ENCODE peak calls at places on chromosomes 4 and X, in eight cellular contexts. L, U, R, Y, A, I, O and X are unnamed samples.

GRCh38 chrX:54248309-54248708 is 65.3 kb upstream of the FAM120C start:
- DNase-seq in L (no peak), U (peak), R (no peak), Y (peak), A (no peak), I (no peak), O (no peak), X (peak)

GRCh38 chr4:43357252-43357974 is 464.9 kb downstream of the GRXCR1 start:
- DNase-seq in L (no peak), U (no peak), R (no peak), Y (no peak), A (no peak), I (no peak), O (no peak), X (no peak)

GRCh38 chr4:143336828-143337599 is at the start of gene GAB1:
- DNase-seq in L (peak), U (peak), R (peak), Y (peak), A (no peak), I (peak), O (peak), X (no peak)

GRCh38 chr4:110508827-110509446 is 33.0 kb downstream of the ENPEP start:
- DNase-seq in L (no peak), U (peak), R (no peak), Y (peak), A (no peak), I (no peak), O (no peak), X (no peak)

GRCh38 chr4:156505341-156505955 is 466.2 kb downstream of the PDGFC start:
- DNase-seq in L (no peak), U (no peak), R (no peak), Y (no peak), A (no peak), I (no peak), O (peak), X (no peak)

GRCh38 chrX:52983526-52983925 is 25.2 kb upstream of the FAM156A start:
- DNase-seq in L (no peak), U (no peak), R (no peak), Y (no peak), A (no peak), I (no peak), O (no peak), X (no peak)

GRCh38 chr4:14111730-14112171 is 484.2 kb upstream of the BOD1L1 start:
- DNase-seq in L (no peak), U (peak), R (no peak), Y (peak), A (peak), I (no peak), O (no peak), X (no peak)

GRCh38 chr4:94508256-94508655 is 56.5 kb downstream of the PDLIM5 start:
- DNase-seq in L (no peak), U (no peak), R (no peak), Y (peak), A (no peak), I (no peak), O (no peak), X (no peak)

GRCh38 chr4:138835833-138836521 is 179.6 kb upstream of the NOCT start:
- DNase-seq in L (no peak), U (peak), R (no peak), Y (peak), A (no peak), I (peak), O (no peak), X (no peak)

GRCh38 chrX:140317462-140317861 is 187.4 kb downstream of the SOX3 start:
- DNase-seq in L (no peak), U (no peak), R (no peak), Y (no peak), A (no peak), I (no peak), O (no peak), X (no peak)

GRCh38 chr4:174538123-174538875 is 16.0 kb upstream of the HPGD start:
- DNase-seq in L (peak), U (peak), R (no peak), Y (no peak), A (no peak), I (no peak), O (no peak), X (no peak)

GRCh38 chr4:185874516-185875230 is 62.7 kb upstream of the SORBS2 start:
- DNase-seq in L (no peak), U (peak), R (no peak), Y (peak), A (no peak), I (no peak), O (no peak), X (no peak)

GRCh38 chr4:139300431-139301142 is 718 bp upstream of the NAA15 start:
- DNase-seq in L (no peak), U (peak), R (peak), Y (peak), A (no peak), I (no peak), O (no peak), X (no peak)

GRCh38 chrX:124726881-124727280 is 380.5 kb downstream of the SH2D1A start:
- DNase-seq in L (no peak), U (no peak), R (no peak), Y (no peak), A (no peak), I (no peak), O (no peak), X (no peak)

GRCh38 chr4:190020790-190021717 is 6.0 kb downstream of the FRG2 start:
- DNase-seq in L (peak), U (peak), R (no peak), Y (peak), A (no peak), I (peak), O (peak), X (no peak)

GRCh38 chrX:9278475-9279270 is 186.2 kb upstream of the TBL1X start:
- DNase-seq in L (no peak), U (no peak), R (no peak), Y (peak), A (no peak), I (no peak), O (no peak), X (no peak)

GRCh38 chrX:114071412-114071811 is 512.5 kb upstream of the HTR2C start:
- DNase-seq in L (no peak), U (no peak), R (no peak), Y (no peak), A (no peak), I (no peak), O (no peak), X (no peak)

GRCh38 chrX:47619486-47620302 is at the start of gene SYN1:
- DNase-seq in L (peak), U (peak), R (peak), Y (peak), A (no peak), I (peak), O (peak), X (no peak)

GRCh38 chr4:159051245-159052071 is 51.4 kb upstream of the RAPGEF2 start:
- DNase-seq in L (no peak), U (no peak), R (no peak), Y (no peak), A (no peak), I (no peak), O (no peak), X (no peak)

GRCh38 chr4:115090483-115091075 is 22.8 kb downstream of the NDST4 start:
- DNase-seq in L (no peak), U (peak), R (no peak), Y (peak), A (no peak), I (no peak), O (no peak), X (no peak)

GRCh38 chrX:140050906-140051305 is 85.6 kb upstream of the CXorf66 start:
- DNase-seq in L (no peak), U (no peak), R (no peak), Y (peak), A (no peak), I (no peak), O (no peak), X (no peak)

GRCh38 chr4:57158221-57158620 is 48.0 kb upstream of the IGFBP7 start:
- DNase-seq in L (no peak), U (no peak), R (no peak), Y (peak), A (no peak), I (no peak), O (no peak), X (no peak)

DNA sequence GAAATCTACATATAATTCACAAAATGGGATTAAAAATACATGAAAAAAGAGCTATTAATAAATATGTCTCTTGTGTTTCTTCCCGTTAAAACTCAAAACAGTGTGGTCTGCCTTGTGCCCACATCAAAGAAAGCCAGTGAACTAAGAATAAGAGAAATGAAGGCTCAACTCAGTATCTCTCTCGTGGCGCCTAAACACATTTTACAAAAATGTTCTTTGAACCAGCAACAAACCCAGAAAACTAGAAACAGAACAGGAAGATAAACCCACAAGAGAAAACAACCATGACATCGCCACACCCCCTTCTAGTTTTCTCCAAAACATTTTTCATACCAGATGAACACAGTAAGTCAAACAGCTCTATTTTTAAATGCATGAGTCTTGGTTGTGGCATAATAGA is 130.1 kb downstream of the DCHS2 start:
- DNase-seq in L (no peak), U (no peak), R (peak), Y (no peak), A (no peak), I (no peak), O (no peak), X (no peak)
- H3K9ac ChIP-seq in L (no peak), U (no peak), R (no peak), Y (no peak), A (no peak), I (no peak), O (no peak), X (no peak)

DNA sequence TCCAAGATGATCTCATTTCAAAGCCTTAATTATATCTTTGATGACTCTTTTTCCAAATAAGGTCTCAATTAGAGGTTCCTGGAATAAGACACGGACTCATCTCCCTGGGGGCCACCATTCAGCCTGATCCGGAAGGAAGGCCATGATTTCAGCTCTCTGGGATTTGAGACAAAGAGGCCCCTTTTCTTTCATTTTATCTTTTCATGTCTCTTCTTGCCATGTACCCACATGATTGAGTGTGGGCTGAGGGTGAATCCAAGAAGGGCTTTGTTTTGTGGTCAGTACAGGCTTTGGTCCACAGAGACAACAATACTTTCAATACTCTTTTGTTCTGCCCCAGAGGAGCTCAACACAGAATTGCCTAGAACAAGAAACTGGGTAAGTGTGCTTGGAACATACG is 261.2 kb downstream of the TRIML1 start:
- DNase-seq in L (no peak), U (peak), R (no peak), Y (no peak), A (no peak), I (no peak), O (no peak), X (no peak)
- H3K9ac ChIP-seq in L (no peak), U (peak), R (no peak), Y (no peak), A (no peak), I (no peak), O (no peak), X (no peak)

DNA sequence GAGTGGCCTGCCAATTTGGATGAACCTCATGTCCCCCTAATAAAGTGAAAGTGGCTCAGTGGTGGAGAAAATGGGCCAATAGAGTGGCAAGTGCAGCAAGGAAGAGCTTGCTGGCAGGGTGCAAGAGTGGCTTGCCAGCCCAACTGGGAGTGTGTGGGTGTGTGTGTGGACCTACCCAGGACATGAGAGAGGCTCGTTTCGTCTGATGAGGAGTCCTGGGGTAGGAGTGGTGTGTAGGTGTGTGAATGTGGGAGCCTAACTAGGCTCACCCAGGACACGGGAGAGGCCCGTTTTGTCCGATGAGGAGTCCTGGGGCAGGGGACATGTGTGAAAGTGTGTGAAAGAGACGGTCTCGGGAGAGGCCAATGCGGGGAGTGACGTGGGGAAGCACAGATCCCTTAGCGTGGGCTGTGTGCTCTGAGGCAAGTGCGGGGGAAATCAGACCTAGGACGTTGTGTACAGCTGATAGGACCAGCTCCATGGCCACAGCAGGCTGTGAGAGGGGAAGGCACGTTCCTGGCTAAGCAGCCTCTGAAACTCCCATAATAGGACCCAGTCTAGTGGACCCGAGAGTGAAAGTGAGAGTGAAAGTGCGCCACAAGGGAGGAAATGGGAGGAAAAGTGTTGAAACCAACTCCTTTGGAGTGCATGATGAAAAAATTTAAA is 5.3 kb downstream of the GAGE10 start:
- DNase-seq in L (no peak), U (peak), R (peak), Y (peak), A (no peak), I (no peak), O (no peak), X (no peak)
- H3K9ac ChIP-seq in L (peak), U (no peak), R (no peak), Y (no peak), A (no peak), I (no peak), O (no peak), X (no peak)

DNA sequence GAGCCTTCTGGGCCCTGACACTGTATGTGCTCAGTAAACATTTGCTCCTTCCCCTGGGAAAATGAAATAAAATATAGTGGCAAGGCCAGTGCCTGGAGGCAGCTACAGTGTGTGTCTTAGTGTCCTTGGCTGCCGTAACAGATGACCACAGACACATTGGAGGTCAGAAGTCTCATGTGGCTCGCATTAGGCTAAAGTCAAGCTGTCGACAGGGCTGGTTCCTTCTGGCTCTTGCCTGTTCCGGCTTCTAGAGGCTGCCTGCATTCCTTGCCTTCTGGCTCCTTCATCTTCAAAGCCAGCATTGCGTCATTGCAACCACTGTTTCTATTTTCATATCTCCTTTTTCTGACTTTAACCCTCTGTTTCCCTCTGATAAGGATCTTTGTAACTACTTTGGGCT is 83.6 kb upstream of the STX18 start:
- DNase-seq in L (no peak), U (no peak), R (no peak), Y (peak), A (no peak), I (no peak), O (no peak), X (no peak)
- H3K9ac ChIP-seq in L (no peak), U (no peak), R (no peak), Y (no peak), A (no peak), I (no peak), O (no peak), X (no peak)

GRCh38 chr4:3706111-3706511 is 60.1 kb upstream of the ADRA2C start:
- DNase-seq in L (no peak), U (no peak), R (no peak), Y (no peak), A (no peak), I (no peak), O (no peak), X (no peak)

GRCh38 chr4:3707423-3708102 is 58.6 kb upstream of the ADRA2C start:
- DNase-seq in L (no peak), U (no peak), R (no peak), Y (no peak), A (no peak), I (peak), O (no peak), X (no peak)

GRCh38 chr4:3705236-3705987 is 60.8 kb upstream of the ADRA2C start:
- DNase-seq in L (no peak), U (no peak), R (no peak), Y (no peak), A (no peak), I (no peak), O (no peak), X (no peak)

GRCh38 chr4:3708103-3708510 is 58.1 kb upstream of the ADRA2C start:
- DNase-seq in L (no peak), U (no peak), R (no peak), Y (no peak), A (no peak), I (peak), O (no peak), X (no peak)

GRCh38 chr4:3706565-3707422 is 59.4 kb upstream of the ADRA2C start:
- DNase-seq in L (no peak), U (no peak), R (no peak), Y (no peak), A (no peak), I (no peak), O (no peak), X (no peak)
- H3K9ac ChIP-seq in L (no peak), U (no peak), R (no peak), Y (no peak), A (no peak), I (no peak), O (peak), X (no peak)

GRCh38 chr4:27005512-27006246 is 145.0 kb downstream of the STIM2 start:
- DNase-seq in L (no peak), U (peak), R (no peak), Y (peak), A (no peak), I (no peak), O (no peak), X (no peak)
- H3K9ac ChIP-seq in L (no peak), U (no peak), R (no peak), Y (no peak), A (no peak), I (no peak), O (no peak), X (no peak)

DNA sequence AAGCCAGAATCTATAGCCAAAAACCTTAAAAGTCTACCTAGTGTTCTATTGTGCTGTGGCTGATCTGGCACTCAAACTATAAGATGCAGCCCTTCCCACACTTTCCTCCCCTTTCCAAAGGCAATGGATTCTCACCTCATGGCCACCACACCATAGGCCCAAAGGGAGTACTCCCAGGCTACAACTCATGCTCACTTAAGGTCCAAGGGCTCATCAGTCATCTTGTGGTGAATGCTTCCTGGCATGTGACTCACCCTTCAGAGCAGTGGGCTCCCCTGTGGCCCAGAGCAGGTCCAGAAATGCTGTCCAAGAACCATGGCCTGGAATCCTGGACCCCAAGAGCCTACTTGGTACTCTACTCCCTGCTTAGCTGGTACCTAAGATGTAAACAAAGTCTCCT is 181.0 kb downstream of the CHRDL1 start:
- DNase-seq in L (no peak), U (no peak), R (no peak), Y (no peak), A (no peak), I (no peak), O (no peak), X (no peak)
- H3K9ac ChIP-seq in L (no peak), U (no peak), R (no peak), Y (no peak), A (no peak), I (no peak), O (no peak), X (no peak)

DNA sequence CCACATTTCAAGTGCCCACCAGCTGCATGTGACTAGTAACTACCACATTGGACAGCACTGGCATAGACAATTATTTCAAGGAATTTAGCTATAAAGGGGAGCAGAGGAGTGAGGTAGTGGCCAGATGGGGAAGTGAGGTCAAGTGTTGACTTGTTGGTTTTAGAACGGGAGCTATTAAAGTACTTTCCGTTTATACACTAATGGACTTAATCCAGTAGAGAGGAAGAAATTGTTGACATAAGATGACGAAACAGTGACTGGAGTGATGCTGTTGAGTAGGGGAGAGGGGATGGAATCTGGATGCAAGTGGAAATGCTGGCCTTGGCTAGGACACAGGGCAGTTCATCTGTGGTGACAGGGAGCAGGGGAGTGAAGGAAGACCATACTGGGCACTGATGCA is 154.4 kb downstream of the AMMECR1 start:
- DNase-seq in L (no peak), U (no peak), R (no peak), Y (peak), A (no peak), I (no peak), O (no peak), X (no peak)
- H3K9ac ChIP-seq in L (no peak), U (no peak), R (no peak), Y (no peak), A (no peak), I (no peak), O (no peak), X (no peak)